ENCODE peak calls at places on chromosome 13, in five cellular contexts. U is heart left ventricle, C is upper lobe of left lung, K is A549, D is adrenal gland. X is an unnamed sample.
A peak's percentile ranks its signal among the peaks of the same experiment; 100 is the strongest.

GRCh38 chr13:98454389-98454881 is 122.5 kb downstream of the STK24 start:
- DNase-seq in U (no peak), C (no peak), K (peak; percentile 19), D (peak; percentile 45), X (no peak)

GRCh38 chr13:21106089-21106488 is 44.7 kb upstream of the LATS2 start:
- DNase-seq in U (no peak), C (no peak), K (no peak), D (no peak), X (no peak)

GRCh38 chr13:45707701-45708100 is 5.6 kb downstream of the CBY2 start:
- DNase-seq in U (no peak), C (no peak), K (no peak), D (no peak), X (no peak)

GRCh38 chr13:107799001-107799400 is 416.3 kb downstream of the LIG4 start:
- DNase-seq in U (no peak), C (no peak), K (no peak), D (no peak), X (no peak)

GRCh38 chr13:30971575-30971974 is 39.1 kb downstream of the TEX26 start:
- DNase-seq in U (no peak), C (no peak), K (no peak), D (no peak), X (no peak)

GRCh38 chr13:33277351-33277750 is 8.2 kb downstream of the STARD13 start:
- DNase-seq in U (no peak), C (no peak), K (no peak), D (no peak), X (no peak)

GRCh38 chr13:106083620-106084350 is 451.7 kb downstream of the EFNB2 start:
- DNase-seq in U (peak; percentile 23), C (no peak), K (peak; percentile 19), D (no peak), X (no peak)

GRCh38 chr13:114070098-114070799 is 62.2 kb downstream of the RASA3 start:
- DNase-seq in U (peak; percentile 16), C (no peak), K (no peak), D (peak; percentile 9), X (no peak)

GRCh38 chr13:89066868-89067466 is 1395.8 kb downstream of the SLITRK5 start:
- DNase-seq in U (no peak), C (no peak), K (peak; percentile 39), D (peak; percentile 18), X (no peak)

GRCh38 chr13:30847697-30848307 is 58.3 kb upstream of the MEDAG start:
- DNase-seq in U (no peak), C (no peak), K (no peak), D (peak; percentile 72), X (no peak)

GRCh38 chr13:39663508-39663907 is 8.0 kb downstream of the COG6 start:
- DNase-seq in U (no peak), C (no peak), K (no peak), D (no peak), X (no peak)

GRCh38 chr13:102983496-102983895 is 82.7 kb downstream of the SLC10A2 start:
- DNase-seq in U (no peak), C (no peak), K (no peak), D (no peak), X (no peak)

GRCh38 chr13:67119481-67119883 is 110.7 kb downstream of the PCDH9 start:
- DNase-seq in U (no peak), C (no peak), K (peak; percentile 91), D (no peak), X (no peak)

GRCh38 chr13:33015791-33016323 is 366 bp upstream of the KL start:
- DNase-seq in U (peak; percentile 32), C (no peak), K (no peak), D (no peak), X (peak; percentile 77)

GRCh38 chr13:78958019-78958418 is 299.1 kb upstream of the OBI1 start:
- DNase-seq in U (no peak), C (no peak), K (no peak), D (no peak), X (no peak)

GRCh38 chr13:99153219-99153618 is 47.4 kb upstream of the UBAC2 start:
- DNase-seq in U (no peak), C (no peak), K (peak; percentile 3), D (peak; percentile 35), X (no peak)

GRCh38 chr13:74398599-74398998 is 264.4 kb upstream of the KLF12 start:
- DNase-seq in U (no peak), C (no peak), K (no peak), D (no peak), X (no peak)

GRCh38 chr13:42049454-42049780 is 969 bp downstream of the DGKH start:
- DNase-seq in U (no peak), C (no peak), K (no peak), D (no peak), X (no peak)

GRCh38 chr13:42048323-42048624 is 174 bp upstream of the DGKH start:
- DNase-seq in U (no peak), C (no peak), K (no peak), D (no peak), X (no peak)

GRCh38 chr13:42048625-42049453 is at the start of gene DGKH:
- DNase-seq in U (peak; percentile 90), C (peak; percentile 94), K (peak; percentile 70), D (peak; percentile 80), X (peak; percentile 88)

GRCh38 chr13:42046448-42046847 is 2.0 kb upstream of the DGKH start:
- DNase-seq in U (no peak), C (no peak), K (no peak), D (no peak), X (no peak)

DNA sequence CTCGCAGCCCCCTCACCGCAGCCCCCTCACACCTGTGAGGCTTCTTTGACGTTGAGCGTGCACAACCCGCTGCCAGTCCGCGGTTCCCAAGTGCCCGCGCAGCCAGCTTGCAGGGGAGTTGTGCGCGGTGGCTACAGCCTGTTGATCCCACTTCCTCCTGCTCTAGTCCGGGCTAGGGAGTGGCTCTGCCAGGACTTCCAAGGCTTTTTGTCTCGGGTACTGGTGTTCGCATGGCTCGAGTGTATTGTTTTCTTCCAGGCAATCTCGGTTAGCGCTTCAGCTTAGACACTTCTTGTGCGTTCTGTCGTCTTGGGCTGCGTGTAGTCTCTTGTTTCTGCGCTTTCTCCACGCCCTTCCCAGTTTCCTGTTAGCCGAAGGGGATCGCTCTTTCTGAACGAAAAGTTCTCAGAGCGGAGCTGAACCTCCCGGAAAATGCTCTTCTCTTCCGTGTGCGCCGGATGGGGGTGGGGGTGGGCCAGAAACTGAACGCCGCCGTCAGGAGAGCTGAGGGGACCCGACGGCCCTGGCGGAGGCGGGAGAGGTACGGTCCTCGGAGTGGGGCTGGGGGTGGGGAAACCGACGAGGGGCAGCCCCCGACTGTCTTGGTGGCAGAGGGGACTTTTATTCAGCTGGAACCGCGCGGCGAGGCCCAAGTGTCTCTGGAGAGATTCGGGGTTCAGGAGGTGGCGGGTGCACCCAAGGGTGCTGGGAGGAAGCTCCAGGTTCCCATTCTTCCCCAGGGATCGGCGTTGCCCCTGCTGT is 706 bp upstream of the DGKH start:
- DNase-seq in U (peak; percentile 40), C (peak; percentile 80), K (peak; percentile 64), D (peak; percentile 28), X (peak; percentile 80)
- TF ChIP-seq POLR2A in U (no peak), C (no peak), K (peak; percentile 26), D (peak; percentile 40), X (no peak)

GRCh38 chr13:94546071-94546839 is 49.7 kb downstream of the TGDS start:
- DNase-seq in U (no peak), C (no peak), K (no peak), D (no peak), X (no peak)

GRCh38 chr13:94552095-94552494 is 43.9 kb downstream of the TGDS start:
- DNase-seq in U (no peak), C (no peak), K (no peak), D (no peak), X (no peak)

GRCh38 chr13:94550030-94550738 is 45.8 kb downstream of the TGDS start:
- DNase-seq in U (no peak), C (no peak), K (no peak), D (peak; percentile 56), X (no peak)

GRCh38 chr13:94548382-94549240 is 47.3 kb downstream of the TGDS start:
- DNase-seq in U (peak; percentile 53), C (no peak), K (peak; percentile 67), D (peak; percentile 41), X (peak; percentile 91)

DNA sequence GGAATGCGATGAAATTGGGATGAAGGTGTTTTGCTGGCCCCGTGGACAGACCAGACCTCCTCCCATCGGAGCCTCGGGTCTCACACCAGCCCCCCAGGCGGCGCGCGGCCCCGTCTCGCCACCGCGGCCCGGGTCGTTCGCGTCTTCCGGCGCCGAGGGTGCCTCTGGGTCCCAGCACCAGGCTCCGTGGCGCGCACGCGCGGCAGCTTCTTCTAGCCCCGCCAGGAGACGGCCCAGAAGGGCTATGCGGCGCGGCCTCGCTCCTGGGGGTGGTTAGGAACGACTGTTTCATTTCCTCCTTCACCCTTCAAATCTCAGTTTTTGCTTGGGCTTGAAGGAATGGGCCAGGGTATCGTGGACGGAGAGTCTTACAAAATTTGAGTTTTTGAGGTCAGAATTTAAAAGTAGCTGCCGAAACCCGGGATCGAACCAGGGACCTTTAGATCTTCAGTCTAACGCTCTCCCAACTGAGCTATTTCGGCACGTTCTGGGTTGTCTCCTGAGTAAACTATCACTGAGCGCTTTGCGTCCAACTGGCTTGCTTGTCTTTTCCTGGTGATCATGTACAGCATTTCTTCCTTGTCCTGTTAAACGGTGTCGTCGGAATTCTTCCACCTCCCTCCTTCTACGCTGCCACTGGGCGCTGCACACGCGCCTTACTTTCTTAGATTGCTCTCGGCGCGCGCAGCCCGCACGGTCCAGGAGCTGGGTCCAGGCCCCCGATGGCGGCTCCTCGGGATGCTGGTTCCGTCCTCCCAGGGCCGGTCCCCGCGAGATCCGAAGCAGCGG is 46.5 kb downstream of the TGDS start:
- DNase-seq in U (peak; percentile 90), C (peak; percentile 99), K (peak; percentile 94), D (peak; percentile 92), X (peak; percentile 98)
- H3K27ac ChIP-seq in U (peak overlapping the region; percentile 97), C (peak overlapping the region; percentile 94), K (peak overlapping the region; percentile 93), D (peak overlapping the region; percentile 97), X (peak overlapping the region; percentile 94)

DNA sequence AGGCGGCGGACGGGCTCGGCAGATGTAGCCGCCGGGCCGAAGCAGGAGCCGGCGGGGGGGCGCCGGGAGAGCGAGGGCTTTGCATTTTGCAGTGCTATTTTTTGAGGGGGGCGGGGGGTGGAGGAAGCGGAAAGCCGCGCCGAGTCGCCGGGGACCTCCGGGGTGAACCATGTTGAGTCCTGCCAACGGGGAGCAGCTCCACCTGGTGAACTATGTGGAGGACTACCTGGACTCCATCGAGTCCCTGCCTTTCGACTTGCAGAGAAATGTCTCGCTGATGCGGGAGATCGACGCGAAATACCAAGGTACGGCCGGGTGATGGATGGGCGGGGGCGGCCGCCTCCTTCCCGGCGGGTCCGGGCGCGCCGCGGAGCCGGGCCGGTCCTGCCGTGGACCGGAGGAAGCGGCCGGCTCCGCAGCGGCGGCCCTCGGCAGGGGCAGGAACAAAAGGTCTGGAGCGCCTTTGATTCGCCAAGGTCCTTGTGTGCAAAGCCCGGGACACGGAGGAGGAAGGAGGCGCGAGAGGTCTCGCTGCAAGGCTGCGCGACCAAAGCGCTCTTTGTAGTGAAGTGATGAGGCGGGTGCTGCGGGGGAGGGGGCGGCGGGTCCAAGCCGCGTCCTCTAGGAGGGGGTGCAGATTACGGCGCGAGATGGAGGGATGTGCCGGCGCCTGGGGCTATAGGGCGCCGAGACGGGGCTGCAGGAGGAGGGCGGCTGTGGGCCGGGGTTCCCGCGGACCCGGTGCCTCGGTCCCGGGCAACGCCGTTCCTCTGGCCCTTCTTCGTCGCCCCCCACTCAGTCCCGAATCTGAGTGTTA is 689 bp downstream of the ING1 start:
- DNase-seq in U (peak; percentile 65), C (peak; percentile 92), K (peak; percentile 34), D (peak; percentile 64), X (peak; percentile 94)
- TF ChIP-seq POLR2A in U (no peak), C (no peak), K (no peak), D (peak; percentile 35), X (no peak)

DNA sequence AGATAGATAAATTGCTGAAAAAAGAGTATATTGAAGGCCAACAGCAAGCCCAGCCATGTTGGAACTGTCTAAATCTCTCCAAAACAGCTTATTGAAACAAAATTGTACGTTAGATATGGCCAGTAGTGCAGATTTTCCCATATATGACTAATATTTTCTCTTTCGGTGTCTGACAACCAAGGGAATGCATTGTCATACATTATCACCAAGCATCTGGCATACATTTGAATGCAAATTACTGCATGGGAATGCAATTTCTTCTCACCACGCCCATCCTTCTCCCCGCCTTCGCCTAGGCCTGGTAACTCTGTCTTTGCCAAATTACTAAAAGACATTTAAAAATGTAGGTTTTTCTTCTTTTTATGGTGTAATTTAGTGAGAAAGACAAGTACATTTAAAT is 32.5 kb upstream of the IRS2 start:
- DNase-seq in U (no peak), C (no peak), K (no peak), D (no peak), X (no peak)
- H3K27ac ChIP-seq in U (no peak overlapping the region), C (no peak overlapping the region), K (no peak overlapping the region), D (no peak overlapping the region), X (no peak overlapping the region)

X was measured in spleen.